ENCODE peak calls at places on chromosomes 16 and 17, in eight cellular contexts. B is upper lobe of right lung; X is adrenal gland; Z is SJSA1; T is CD4-positive, alpha-beta memory T cell; L is psoas muscle; I is hepatocyte; S is spleen. H is an unnamed sample. For H3K27me3, the result is how much of the 10 kb centered on the place peaks cover.

GRCh38 chr17:3687949-3688614 is 7.9 kb downstream of the P2RX5 start:
- DNase-seq in X (no peak), S (no peak), T (no peak), L (no peak), Z (no peak), I (no peak), B (no peak), H (no peak)

GRCh38 chr16:7990864-7991263 is 599.4 kb downstream of the TMEM114 start:
- DNase-seq in S (no peak), B (no peak), X (no peak), I (no peak), T (no peak), Z (no peak), L (no peak), H (no peak)

GRCh38 chr16:1825864-1826690 is 548 bp downstream of the HAGH start:
- DNase-seq in B (peak), T (no peak), S (peak), X (peak), I (peak), L (no peak), Z (no peak), H (no peak)

GRCh38 chr16:5176505-5176904 is 78.9 kb upstream of the EEF2KMT start:
- DNase-seq in B (no peak), Z (no peak), L (no peak), T (no peak), X (no peak), I (no peak), S (no peak), H (no peak)

GRCh38 chr16:88461291-88462269 is 8.5 kb downstream of the ZFPM1 start:
- DNase-seq in X (peak), B (no peak), I (peak), S (no peak), T (peak), Z (no peak), L (no peak), H (no peak)

GRCh38 chr17:2068589-2069051 is 13.7 kb downstream of the HIC1 start:
- DNase-seq in T (no peak), B (no peak), Z (peak), S (peak), X (no peak), L (peak), I (peak), H (no peak)

GRCh38 chr17:43341705-43342600 is 56.8 kb upstream of the ARL4D start:
- DNase-seq in X (no peak), I (no peak), S (no peak), B (no peak), Z (no peak), T (no peak), L (no peak), H (no peak)

GRCh38 chr17:50420419-50421112 is 5.5 kb upstream of the ACSF2 start:
- DNase-seq in S (no peak), Z (no peak), L (no peak), T (no peak), I (no peak), B (no peak), X (no peak), H (no peak)

GRCh38 chr17:51060396-51060795 is 60.3 kb downstream of the SPAG9 start:
- DNase-seq in B (no peak), X (no peak), I (peak), S (no peak), T (no peak), Z (no peak), L (no peak), H (no peak)

GRCh38 chr17:7176870-7177209 is 2.3 kb downstream of the ASGR1 start:
- DNase-seq in Z (no peak), S (no peak), B (no peak), T (no peak), X (no peak), L (no peak), I (peak), H (no peak)

GRCh38 chr16:81610144-81610842 is 165.7 kb downstream of the CMIP start:
- DNase-seq in B (peak), T (no peak), Z (peak), L (peak), S (no peak), I (peak), X (peak), H (peak)

GRCh38 chr16:74862743-74863244 is 88.2 kb upstream of the FA2H start:
- DNase-seq in X (no peak), Z (no peak), T (peak), B (no peak), L (no peak), I (peak), S (no peak), H (no peak)

GRCh38 chr17:65249774-65250173 is 112.6 kb downstream of the RGS9 start:
- DNase-seq in T (no peak), S (no peak), B (no peak), I (no peak), X (no peak), Z (no peak), L (no peak), H (no peak)

GRCh38 chr17:15091825-15092224 is 173.3 kb downstream of the PMP22 start:
- DNase-seq in I (no peak), L (no peak), B (no peak), T (no peak), S (no peak), Z (no peak), X (no peak), H (no peak)

GRCh38 chr16:27762441-27762840 is 212.5 kb downstream of the KATNIP start:
- DNase-seq in L (no peak), Z (peak), T (no peak), X (no peak), I (no peak), S (no peak), B (no peak), H (no peak)

GRCh38 chr17:68612228-68612922 is 11.2 kb upstream of the FAM20A start:
- DNase-seq in Z (no peak), S (no peak), X (no peak), T (no peak), B (no peak), L (no peak), I (no peak), H (no peak)

GRCh38 chr17:65584604-65585521 is 23.4 kb upstream of the AXIN2 start:
- DNase-seq in L (peak), T (peak), B (no peak), Z (no peak), I (no peak), X (peak), S (peak), H (no peak)

DNA sequence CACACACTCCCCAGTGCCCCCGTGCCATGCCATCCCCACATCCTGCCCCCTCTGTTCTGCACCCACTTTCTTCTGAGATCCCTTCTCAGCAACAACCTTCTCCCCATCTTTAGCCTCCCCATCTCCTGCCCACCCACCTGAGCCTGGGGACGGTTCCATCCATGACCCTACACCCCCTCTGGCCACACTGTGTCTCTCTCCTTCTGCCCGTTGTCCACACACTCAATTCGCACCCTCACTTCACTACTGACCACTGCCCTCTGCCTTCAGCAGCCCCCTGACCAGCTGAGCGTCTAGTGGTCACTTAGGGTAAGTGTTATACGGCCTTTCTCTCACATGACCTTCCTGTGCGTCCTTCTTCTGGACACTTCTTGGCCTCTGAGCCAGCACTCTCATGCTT is 6.1 kb downstream of the ARHGAP27 start:
- DNase-seq in Z (no peak), X (no peak), S (peak), L (no peak), B (no peak), T (no peak), I (peak), H (no peak)
- H3K27me3 ChIP-seq in Z (under half), X (under half), S (under half), L (under half), B (under half), T (under half), I (under half), H (under half)

GRCh38 chr17:33749171-33749570 is 456.1 kb upstream of the ASIC2 start:
- DNase-seq in L (no peak), Z (no peak), I (no peak), B (no peak), S (no peak), X (no peak), T (no peak), H (no peak)

GRCh38 chr17:33750943-33751701 is 458.0 kb upstream of the ASIC2 start:
- DNase-seq in X (peak), Z (peak), S (peak), B (peak), I (peak), T (peak), L (peak), H (peak)

GRCh38 chr17:33739714-33740113 is 446.6 kb upstream of the ASIC2 start:
- DNase-seq in T (no peak), B (no peak), Z (no peak), S (no peak), L (no peak), X (no peak), I (no peak), H (no peak)

GRCh38 chr17:33745047-33745783 is 452.1 kb upstream of the ASIC2 start:
- DNase-seq in B (no peak), T (no peak), I (peak), X (no peak), Z (no peak), L (no peak), S (no peak), H (no peak)
- H3K27me3 ChIP-seq in B (under half), T (under half), I (under half), X (under half), Z (under half), L (under half), S (under half), H (under half)

GRCh38 chr17:73663614-73664013 is 19.4 kb upstream of the SDK2 start:
- DNase-seq in T (no peak), L (no peak), B (no peak), Z (no peak), S (no peak), X (no peak), I (no peak), H (no peak)
- H3K27me3 ChIP-seq in T (under half), L (under half), B (under half), Z (under half), S (under half), X (under half), I (under half), H (under half)

GRCh38 chr17:79323556-79323955 is 248.9 kb downstream of the ENGASE start:
- DNase-seq in X (no peak), Z (no peak), B (no peak), L (no peak), T (no peak), I (no peak), S (no peak), H (no peak)

GRCh38 chr17:79324219-79324618 is 249.6 kb downstream of the ENGASE start:
- DNase-seq in I (no peak), B (no peak), X (no peak), S (no peak), L (no peak), T (no peak), Z (no peak), H (no peak)

GRCh38 chr17:79330229-79330628 is 255.6 kb downstream of the ENGASE start:
- DNase-seq in L (no peak), T (no peak), S (no peak), I (no peak), Z (no peak), B (no peak), X (no peak), H (no peak)

GRCh38 chr17:79325707-79326106 is 251.1 kb downstream of the ENGASE start:
- DNase-seq in X (no peak), L (no peak), B (no peak), T (no peak), Z (no peak), I (peak), S (no peak), H (peak)

DNA sequence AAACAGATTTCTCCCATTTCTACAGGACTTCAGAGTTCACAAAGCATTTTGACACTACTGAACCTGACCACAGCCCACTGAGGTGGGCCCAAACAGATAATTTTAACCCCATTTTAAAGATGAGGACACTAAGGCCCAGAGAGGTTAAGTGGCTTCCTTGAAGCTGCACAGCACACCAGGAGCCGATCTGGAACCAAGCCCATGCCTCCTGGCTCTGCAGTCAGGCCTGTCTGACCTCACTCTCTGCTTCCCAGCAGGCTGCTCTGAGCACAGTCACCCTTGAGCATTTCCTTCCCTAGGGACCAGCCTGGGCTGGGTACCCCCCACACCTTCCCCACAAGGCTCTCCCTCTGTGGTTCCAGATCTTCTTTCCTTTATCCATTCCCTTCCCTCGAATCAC is 252.2 kb downstream of the ENGASE start:
- DNase-seq in L (no peak), X (no peak), T (no peak), S (no peak), I (no peak), Z (no peak), B (no peak), H (no peak)
- H3K27me3 ChIP-seq in L (under half), X (under half), T (under half), S (under half), I (under half), Z (half or more), B (under half), H (under half)